ENCODE peak calls at places on chromosome 20, in four cellular contexts. One of them, this sample, is unnamed.

GRCh38 chr20:44734938-44735337 is 10.7 kb upstream of the KCNK15 start:
- DNase-seq in epithelial cell of esophagus: peak
- DNase-seq in left ventricle myocardium inferior: no peak
- DNase-seq in psoas muscle: no peak
- DNase-seq in this sample: no peak

GRCh38 chr20:1945134-1945618 is 48.7 kb downstream of the PDYN start:
- DNase-seq in epithelial cell of esophagus: peak
- DNase-seq in left ventricle myocardium inferior: peak
- DNase-seq in psoas muscle: peak
- DNase-seq in this sample: no peak

GRCh38 chr20:31719644-31720485 is 2.8 kb downstream of the BCL2L1 start:
- DNase-seq in epithelial cell of esophagus: no peak
- DNase-seq in left ventricle myocardium inferior: no peak
- DNase-seq in psoas muscle: no peak
- DNase-seq in this sample: no peak

GRCh38 chr20:59966428-59966827 is 8.2 kb downstream of the CDH26 start:
- DNase-seq in psoas muscle: no peak
- DNase-seq in epithelial cell of esophagus: no peak
- DNase-seq in left ventricle myocardium inferior: no peak
- DNase-seq in this sample: no peak

GRCh38 chr20:58169441-58169840 is 59.0 kb downstream of the ANKRD60 start:
- DNase-seq in psoas muscle: no peak
- DNase-seq in left ventricle myocardium inferior: no peak
- DNase-seq in epithelial cell of esophagus: no peak
- DNase-seq in this sample: peak

GRCh38 chr20:62835931-62836861 is 19.3 kb downstream of the COL9A3 start:
- DNase-seq in epithelial cell of esophagus: peak
- DNase-seq in psoas muscle: peak
- DNase-seq in left ventricle myocardium inferior: no peak
- DNase-seq in this sample: no peak

GRCh38 chr20:18190466-18191233 is 53.0 kb downstream of the KAT14 start:
- DNase-seq in epithelial cell of esophagus: no peak
- DNase-seq in psoas muscle: no peak
- DNase-seq in left ventricle myocardium inferior: no peak
- DNase-seq in this sample: no peak

GRCh38 chr20:34112600-34113061 is 588 bp upstream of the EIF2S2 start:
- DNase-seq in psoas muscle: peak
- DNase-seq in epithelial cell of esophagus: peak
- DNase-seq in left ventricle myocardium inferior: no peak
- DNase-seq in this sample: no peak

GRCh38 chr20:20360464-20360863 is 7.4 kb upstream of the INSM1 start:
- DNase-seq in epithelial cell of esophagus: peak
- DNase-seq in left ventricle myocardium inferior: no peak
- DNase-seq in psoas muscle: no peak
- DNase-seq in this sample: peak

GRCh38 chr20:10476319-10476724 is 41.2 kb downstream of the SLX4IP start:
- DNase-seq in left ventricle myocardium inferior: no peak
- DNase-seq in epithelial cell of esophagus: no peak
- DNase-seq in psoas muscle: no peak
- DNase-seq in this sample: no peak

GRCh38 chr20:49330701-49331614 is 53.1 kb upstream of the ZNFX1 start:
- DNase-seq in epithelial cell of esophagus: no peak
- DNase-seq in left ventricle myocardium inferior: no peak
- DNase-seq in psoas muscle: no peak
- DNase-seq in this sample: no peak

GRCh38 chr20:8360035-8360434 is 228.0 kb downstream of the PLCB1 start:
- DNase-seq in psoas muscle: no peak
- DNase-seq in left ventricle myocardium inferior: no peak
- DNase-seq in epithelial cell of esophagus: no peak
- DNase-seq in this sample: no peak

GRCh38 chr20:45985573-45985972 is 13.6 kb upstream of the ZNF335 start:
- DNase-seq in epithelial cell of esophagus: peak
- DNase-seq in psoas muscle: no peak
- DNase-seq in left ventricle myocardium inferior: no peak
- DNase-seq in this sample: no peak

GRCh38 chr20:62830251-62830650 is 13.4 kb downstream of the COL9A3 start:
- DNase-seq in left ventricle myocardium inferior: no peak
- DNase-seq in psoas muscle: peak
- DNase-seq in epithelial cell of esophagus: no peak
- DNase-seq in this sample: no peak

GRCh38 chr20:14384411-14384810 is 47.0 kb upstream of the FLRT3 start:
- DNase-seq in psoas muscle: no peak
- DNase-seq in left ventricle myocardium inferior: no peak
- DNase-seq in epithelial cell of esophagus: peak
- DNase-seq in this sample: no peak

GRCh38 chr20:56433880-56434255 is 21.8 kb downstream of the CASS4 start:
- DNase-seq in psoas muscle: no peak
- DNase-seq in epithelial cell of esophagus: peak
- DNase-seq in left ventricle myocardium inferior: no peak
- DNase-seq in this sample: peak

GRCh38 chr20:18056174-18057105 is 1.3 kb downstream of the OVOL2 start:
- DNase-seq in left ventricle myocardium inferior: no peak
- DNase-seq in psoas muscle: no peak
- DNase-seq in epithelial cell of esophagus: peak
- DNase-seq in this sample: no peak

GRCh38 chr20:17503501-17504325 is 27.5 kb downstream of the BFSP1 start:
- DNase-seq in psoas muscle: no peak
- DNase-seq in left ventricle myocardium inferior: no peak
- DNase-seq in epithelial cell of esophagus: no peak
- DNase-seq in this sample: no peak

GRCh38 chr20:53930651-53931504 is 139.5 kb downstream of the BCAS1 start:
- DNase-seq in epithelial cell of esophagus: peak
- DNase-seq in psoas muscle: no peak
- DNase-seq in left ventricle myocardium inferior: no peak
- DNase-seq in this sample: no peak

GRCh38 chr20:6492396-6493055 is 275.0 kb upstream of the BMP2 start:
- DNase-seq in left ventricle myocardium inferior: no peak
- DNase-seq in psoas muscle: no peak
- DNase-seq in epithelial cell of esophagus: peak
- DNase-seq in this sample: peak

GRCh38 chr20:49612127-49612738 is 44.3 kb upstream of the PTGIS start:
- DNase-seq in left ventricle myocardium inferior: peak
- DNase-seq in epithelial cell of esophagus: no peak
- DNase-seq in psoas muscle: peak
- DNase-seq in this sample: no peak

GRCh38 chr20:1631309-1632227 is 11.8 kb upstream of the SIRPB1 start:
- DNase-seq in left ventricle myocardium inferior: no peak
- DNase-seq in epithelial cell of esophagus: no peak
- DNase-seq in psoas muscle: no peak
- DNase-seq in this sample: no peak

GRCh38 chr20:62064788-62065668 is 653 bp downstream of the TAF4 start:
- DNase-seq in epithelial cell of esophagus: peak
- DNase-seq in psoas muscle: peak
- DNase-seq in left ventricle myocardium inferior: no peak
- DNase-seq in this sample: no peak

DNA sequence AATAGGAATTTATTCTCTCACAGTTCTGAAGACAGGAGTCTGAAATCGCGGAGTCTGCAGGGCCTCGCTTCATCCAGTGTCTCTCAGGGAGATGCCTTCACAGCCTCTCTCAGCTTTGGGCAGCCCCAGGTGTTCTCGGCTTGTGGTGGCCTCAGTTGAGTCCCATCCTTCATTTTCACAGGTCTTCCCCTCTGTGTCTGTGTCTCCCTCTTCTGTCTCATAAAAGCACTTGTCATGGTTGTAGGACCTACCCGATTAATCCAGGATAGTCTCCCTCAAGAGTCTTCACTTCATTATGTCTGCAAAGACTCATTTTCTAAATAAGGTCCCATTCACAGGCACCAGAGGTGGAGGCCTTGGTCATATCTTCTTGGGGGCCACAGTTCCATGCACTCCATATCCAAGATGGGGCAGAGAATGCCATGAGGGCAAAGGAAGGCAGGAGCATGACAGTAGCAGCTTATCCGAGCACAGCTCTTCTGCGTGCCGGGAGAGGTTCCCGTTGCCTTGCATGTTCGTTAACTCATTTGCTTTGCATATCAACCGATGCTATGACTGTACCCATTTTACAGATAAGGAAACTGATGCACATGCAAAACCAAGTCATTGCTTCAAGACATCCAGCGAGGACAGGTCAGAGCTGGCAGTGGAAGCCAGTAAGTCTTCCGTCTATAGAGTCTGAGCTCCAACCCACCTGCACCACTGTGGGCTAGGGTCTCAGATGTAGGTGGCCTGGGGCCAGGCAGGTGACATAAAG is 363.8 kb upstream of the SULF2 start:
- DNase-seq in psoas muscle: no peak
- DNase-seq in epithelial cell of esophagus: no peak
- DNase-seq in left ventricle myocardium inferior: no peak
- DNase-seq in this sample: no peak
- TF ChIP-seq CTCF in psoas muscle: no peak
- TF ChIP-seq CTCF in epithelial cell of esophagus: no peak
- TF ChIP-seq CTCF in left ventricle myocardium inferior: no peak
- TF ChIP-seq CTCF in this sample: no peak

DNA sequence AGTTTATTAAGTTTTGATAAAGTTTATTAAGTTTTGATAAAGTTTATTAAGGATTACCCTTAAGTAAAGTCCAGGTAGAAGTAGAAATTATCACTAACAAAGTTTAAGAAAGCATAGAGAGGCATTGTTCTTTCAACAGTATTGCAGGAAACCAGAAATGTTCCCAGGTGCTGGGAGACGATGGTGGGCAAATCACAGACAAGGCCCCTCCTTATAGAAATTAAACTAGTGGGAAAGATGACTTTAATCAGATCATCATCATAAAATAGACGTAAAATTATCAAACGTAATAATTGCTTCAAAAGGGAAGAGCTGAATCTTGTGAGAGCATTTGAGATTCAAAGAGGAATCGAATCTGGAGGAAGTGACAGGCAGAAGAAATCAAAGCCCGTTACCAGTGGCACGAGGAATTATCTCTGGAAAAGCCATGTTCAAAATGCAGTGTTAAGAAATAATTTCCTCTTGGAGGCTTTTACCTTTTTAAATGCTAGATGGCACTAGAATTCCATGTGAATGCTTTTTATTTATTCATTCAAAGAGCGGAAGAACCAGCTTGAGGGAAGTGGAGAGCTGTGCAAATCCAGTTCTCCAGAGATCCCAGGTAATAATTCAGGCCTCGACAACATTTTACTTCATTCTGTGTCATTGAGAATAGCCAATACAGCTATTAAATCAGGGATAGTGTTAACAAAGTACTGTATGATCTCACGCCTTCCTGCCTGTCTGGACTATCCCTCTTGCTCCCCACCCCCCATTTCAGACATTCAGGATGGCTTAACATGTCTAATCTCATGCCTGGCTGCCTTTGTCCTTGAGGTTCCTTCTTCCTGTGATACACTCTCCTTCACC is 1.0 kb upstream of the APMAP start:
- DNase-seq in epithelial cell of esophagus: peak
- DNase-seq in left ventricle myocardium inferior: no peak
- DNase-seq in psoas muscle: no peak
- DNase-seq in this sample: peak
- H3K4me3 ChIP-seq in epithelial cell of esophagus: peak
- H3K4me3 ChIP-seq in left ventricle myocardium inferior: peak
- H3K4me3 ChIP-seq in psoas muscle: peak
- H3K4me3 ChIP-seq in this sample: peak

GRCh38 chr20:51712501-51713212 is 55.5 kb downstream of the ATP9A start:
- DNase-seq in psoas muscle: no peak
- DNase-seq in epithelial cell of esophagus: peak
- DNase-seq in left ventricle myocardium inferior: no peak
- DNase-seq in this sample: peak
- TF ChIP-seq CTCF in psoas muscle: no peak
- TF ChIP-seq CTCF in epithelial cell of esophagus: peak
- TF ChIP-seq CTCF in left ventricle myocardium inferior: no peak
- TF ChIP-seq CTCF in this sample: peak

GRCh38 chr20:41331731-41332130 is 8.9 kb upstream of the LPIN3 start:
- DNase-seq in psoas muscle: no peak
- DNase-seq in left ventricle myocardium inferior: no peak
- DNase-seq in epithelial cell of esophagus: no peak
- DNase-seq in this sample: no peak

GRCh38 chr20:41330343-41330720 is 10.3 kb upstream of the LPIN3 start:
- DNase-seq in psoas muscle: no peak
- DNase-seq in left ventricle myocardium inferior: no peak
- DNase-seq in epithelial cell of esophagus: peak
- DNase-seq in this sample: no peak

GRCh38 chr20:41327178-41327577 is 9.6 kb upstream of the ZHX3 start:
- DNase-seq in epithelial cell of esophagus: no peak
- DNase-seq in left ventricle myocardium inferior: no peak
- DNase-seq in psoas muscle: no peak
- DNase-seq in this sample: no peak

GRCh38 chr20:41330941-41331340 is 9.7 kb upstream of the LPIN3 start:
- DNase-seq in epithelial cell of esophagus: no peak
- DNase-seq in left ventricle myocardium inferior: no peak
- DNase-seq in psoas muscle: no peak
- DNase-seq in this sample: no peak

GRCh38 chr20:41329435-41330342 is 10.9 kb upstream of the LPIN3 start:
- DNase-seq in left ventricle myocardium inferior: peak
- DNase-seq in psoas muscle: peak
- DNase-seq in epithelial cell of esophagus: peak
- DNase-seq in this sample: peak
- H3K4me3 ChIP-seq in left ventricle myocardium inferior: peak
- H3K4me3 ChIP-seq in psoas muscle: peak
- H3K4me3 ChIP-seq in epithelial cell of esophagus: no peak
- H3K4me3 ChIP-seq in this sample: no peak

DNA sequence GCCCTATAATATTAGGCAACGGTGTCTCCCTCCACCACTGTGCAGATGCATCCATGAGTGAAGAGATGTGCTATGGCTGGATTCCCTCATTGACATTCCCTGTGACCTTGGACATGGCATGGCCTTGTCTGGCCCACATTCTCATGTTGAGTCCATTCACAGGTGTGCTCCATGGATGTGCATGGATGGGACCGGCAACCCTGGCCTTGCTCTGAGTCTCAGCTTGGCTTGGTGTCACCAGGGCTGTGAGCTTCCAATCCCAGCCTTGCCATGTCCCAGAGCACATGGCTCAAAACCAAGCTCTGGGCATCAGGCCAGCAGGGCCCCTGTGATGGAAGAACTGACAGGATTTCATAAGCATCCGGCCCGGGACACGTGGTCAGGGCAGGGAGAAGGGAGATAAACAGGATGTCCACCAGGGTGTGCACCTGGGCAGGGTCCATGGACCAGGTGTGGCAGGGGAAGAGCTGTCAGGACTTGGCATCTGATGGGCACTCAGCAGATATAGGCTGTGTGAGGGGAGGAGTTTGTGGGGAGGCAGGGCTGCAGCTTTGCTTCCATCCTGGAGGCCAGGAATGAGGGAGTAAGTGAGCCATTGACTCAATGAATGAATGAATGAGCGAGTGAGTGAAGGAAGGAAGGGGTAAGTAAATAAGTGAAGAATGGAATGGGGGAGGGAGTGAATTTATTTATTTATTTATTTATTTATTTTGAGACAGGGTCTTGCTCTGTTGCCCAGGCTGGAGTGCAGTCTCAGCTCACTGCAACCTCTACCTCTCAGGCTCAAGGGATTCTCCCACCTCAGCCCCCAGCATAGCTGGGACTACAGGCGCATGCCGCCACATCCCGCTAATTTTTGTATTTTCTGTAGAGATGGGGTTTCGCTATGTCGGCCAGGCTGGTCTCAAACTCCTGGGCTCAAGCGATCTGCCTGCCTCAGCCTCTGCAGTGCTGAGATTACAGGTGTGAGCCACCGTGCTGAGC is 15.7 kb downstream of the NRSN2 start:
- DNase-seq in left ventricle myocardium inferior: peak
- DNase-seq in epithelial cell of esophagus: peak
- DNase-seq in psoas muscle: peak
- DNase-seq in this sample: peak
- TF ChIP-seq CTCF in left ventricle myocardium inferior: peak
- TF ChIP-seq CTCF in epithelial cell of esophagus: peak
- TF ChIP-seq CTCF in psoas muscle: peak
- TF ChIP-seq CTCF in this sample: peak